ENCODE peak calls at places on chromosomes 16 and 17, in eight cellular contexts. Z is HCT116; H is stimulated activated CD4-positive, alpha-beta T cell treated with anti-CD3 and anti-CD28 coated beads, Interleukin-1b, Interleukin-23, amount 100 ng/mL, for 24 hours; Q is HEK293T; W is naive B cell; I is nephron progenitor cell; O is activated T-helper 1 cell treated with anti-CD3 and anti-CD28 coated beads, Interleukin-2, amount 50 U/mL, for 16 hours; J is stimulated activated CD8-positive, alpha-beta memory T cell treated with anti-CD3 and anti-CD28 coated beads, Interleukin-7, amount 100 ng/mL, for 1 hour. G is an unnamed sample.

GRCh38 chr16:80887062-80887461 is 82.7 kb upstream of the CDYL2 start:
- DNase-seq in Z (no peak), H (no peak), Q (no peak), W (no peak), I (no peak), O (no peak), J (no peak), G (no peak)

GRCh38 chr17:58991718-58992331 is 114.9 kb downstream of the TRIM37 start:
- DNase-seq in Z (no peak), H (no peak), Q (no peak), W (no peak), I (no peak), O (no peak), J (no peak), G (peak; percentile 55)

GRCh38 chr16:9114842-9115241 is 23.4 kb downstream of the HAPSTR1 start:
- DNase-seq in Z (no peak), H (no peak), Q (no peak), W (no peak), I (no peak), O (no peak), J (no peak), G (no peak)

GRCh38 chr17:65219707-65220106 is 82.5 kb downstream of the RGS9 start:
- DNase-seq in Z (no peak), H (no peak), Q (no peak), W (no peak), I (no peak), O (no peak), J (no peak), G (no peak)

GRCh38 chr16:77585852-77586251 is 136.5 kb upstream of the NUDT7 start:
- DNase-seq in Z (peak; percentile 50), H (no peak), Q (no peak), W (no peak), I (no peak), O (no peak), J (no peak), G (no peak)

GRCh38 chr16:29820730-29821662 is 734 bp downstream of the MVP start:
- DNase-seq in Z (no peak), H (no peak), Q (no peak), W (peak; percentile 41), I (no peak), O (no peak), J (no peak), G (peak; percentile 83)

GRCh38 chr16:46765050-46765449 is 16.9 kb upstream of the MYLK3 start:
- DNase-seq in Z (no peak), H (no peak), Q (no peak), W (no peak), I (no peak), O (no peak), J (no peak), G (no peak)

GRCh38 chr17:80813318-80813717 is 178.3 kb upstream of the CHMP6 start:
- DNase-seq in Z (no peak), H (no peak), Q (no peak), W (no peak), I (no peak), O (no peak), J (no peak), G (no peak)

GRCh38 chr17:7767425-7768021 is 50.0 kb downstream of the DNAH2 start:
- DNase-seq in Z (no peak), H (no peak), Q (no peak), W (no peak), I (no peak), O (no peak), J (no peak), G (no peak)

GRCh38 chr17:29645516-29646051 is 22.9 kb upstream of the CORO6 start:
- DNase-seq in Z (no peak), H (no peak), Q (no peak), W (no peak), I (no peak), O (no peak), J (no peak), G (no peak)